ENCODE peak calls at places on chromosomes 4 and X, in eight cellular contexts. One of them, this sample, is unnamed. For H3K4me1, the result is how much of the 10 kb centered on the place peaks cover.

GRCh38 chrX:74525116-74525515 is 89.3 kb downstream of the RLIM start:
- DNase-seq in HepG2: no peak
- DNase-seq in stomach: no peak
- DNase-seq in prostate gland: no peak
- DNase-seq in transverse colon: no peak
- DNase-seq in spleen: no peak
- DNase-seq in breast epithelium: no peak
- DNase-seq in sigmoid colon: no peak
- DNase-seq in this sample: no peak

GRCh38 chr4:1009647-1010521 is 1.5 kb upstream of the FGFRL1 start:
- DNase-seq in breast epithelium: peak
- DNase-seq in spleen: peak
- DNase-seq in stomach: peak
- DNase-seq in transverse colon: peak
- DNase-seq in sigmoid colon: peak
- DNase-seq in prostate gland: peak
- DNase-seq in HepG2: no peak
- DNase-seq in this sample: peak

GRCh38 chr4:73450398-73451004 is 14.5 kb downstream of the AFP start:
- DNase-seq in breast epithelium: no peak
- DNase-seq in spleen: no peak
- DNase-seq in stomach: no peak
- DNase-seq in HepG2: no peak
- DNase-seq in transverse colon: no peak
- DNase-seq in prostate gland: no peak
- DNase-seq in sigmoid colon: no peak
- DNase-seq in this sample: no peak

GRCh38 chrX:15834827-15835595 is 19.6 kb downstream of the AP1S2 start:
- DNase-seq in HepG2: no peak
- DNase-seq in transverse colon: no peak
- DNase-seq in breast epithelium: no peak
- DNase-seq in sigmoid colon: no peak
- DNase-seq in spleen: no peak
- DNase-seq in stomach: no peak
- DNase-seq in prostate gland: no peak
- DNase-seq in this sample: no peak

GRCh38 chr4:159298502-159298901 is 195.6 kb downstream of the RAPGEF2 start:
- DNase-seq in prostate gland: no peak
- DNase-seq in HepG2: no peak
- DNase-seq in spleen: no peak
- DNase-seq in breast epithelium: no peak
- DNase-seq in sigmoid colon: no peak
- DNase-seq in transverse colon: no peak
- DNase-seq in stomach: no peak
- DNase-seq in this sample: no peak

GRCh38 chr4:82984459-82984858 is 26.2 kb downstream of the LIN54 start:
- DNase-seq in breast epithelium: no peak
- DNase-seq in prostate gland: no peak
- DNase-seq in sigmoid colon: no peak
- DNase-seq in HepG2: peak
- DNase-seq in transverse colon: no peak
- DNase-seq in stomach: no peak
- DNase-seq in spleen: no peak
- DNase-seq in this sample: no peak

GRCh38 chrX:22742174-22742573 is 257.6 kb upstream of the DDX53 start:
- DNase-seq in spleen: no peak
- DNase-seq in breast epithelium: no peak
- DNase-seq in stomach: no peak
- DNase-seq in HepG2: no peak
- DNase-seq in prostate gland: no peak
- DNase-seq in transverse colon: no peak
- DNase-seq in sigmoid colon: no peak
- DNase-seq in this sample: no peak

GRCh38 chr4:56654238-56654632 is 26.9 kb downstream of the HOPX start:
- DNase-seq in HepG2: no peak
- DNase-seq in transverse colon: peak
- DNase-seq in breast epithelium: no peak
- DNase-seq in sigmoid colon: no peak
- DNase-seq in spleen: no peak
- DNase-seq in prostate gland: no peak
- DNase-seq in stomach: peak
- DNase-seq in this sample: no peak

GRCh38 chrX:110992611-110993010 is 103.4 kb upstream of the PAK3 start:
- DNase-seq in spleen: no peak
- DNase-seq in sigmoid colon: no peak
- DNase-seq in prostate gland: no peak
- DNase-seq in breast epithelium: no peak
- DNase-seq in transverse colon: no peak
- DNase-seq in stomach: peak
- DNase-seq in HepG2: peak
- DNase-seq in this sample: no peak

GRCh38 chr4:108213308-108213707 is 44.6 kb upstream of the LEF1 start:
- DNase-seq in breast epithelium: no peak
- DNase-seq in prostate gland: no peak
- DNase-seq in stomach: no peak
- DNase-seq in spleen: no peak
- DNase-seq in sigmoid colon: no peak
- DNase-seq in HepG2: no peak
- DNase-seq in transverse colon: no peak
- DNase-seq in this sample: no peak

GRCh38 chr4:98094118-98094517 is 49.2 kb downstream of the STPG2 start:
- DNase-seq in HepG2: no peak
- DNase-seq in stomach: peak
- DNase-seq in sigmoid colon: no peak
- DNase-seq in breast epithelium: no peak
- DNase-seq in transverse colon: no peak
- DNase-seq in prostate gland: no peak
- DNase-seq in spleen: no peak
- DNase-seq in this sample: no peak

GRCh38 chr4:181877329-181877848 is 365.8 kb upstream of the TENM3 start:
- DNase-seq in transverse colon: no peak
- DNase-seq in sigmoid colon: no peak
- DNase-seq in breast epithelium: no peak
- DNase-seq in spleen: no peak
- DNase-seq in HepG2: no peak
- DNase-seq in prostate gland: no peak
- DNase-seq in stomach: no peak
- DNase-seq in this sample: no peak

GRCh38 chrX:39645059-39645895 is 452.5 kb downstream of the BCOR start:
- DNase-seq in transverse colon: peak
- DNase-seq in HepG2: no peak
- DNase-seq in breast epithelium: no peak
- DNase-seq in spleen: no peak
- DNase-seq in stomach: no peak
- DNase-seq in prostate gland: no peak
- DNase-seq in sigmoid colon: peak
- DNase-seq in this sample: peak

GRCh38 chr4:189979196-189980047 is 38.8 kb downstream of the FRG1 start:
- DNase-seq in breast epithelium: no peak
- DNase-seq in prostate gland: no peak
- DNase-seq in sigmoid colon: no peak
- DNase-seq in transverse colon: no peak
- DNase-seq in spleen: no peak
- DNase-seq in HepG2: no peak
- DNase-seq in stomach: no peak
- DNase-seq in this sample: no peak
- TF ChIP-seq POLR2A in breast epithelium: no peak
- TF ChIP-seq POLR2A in prostate gland: no peak
- TF ChIP-seq POLR2A in sigmoid colon: no peak
- TF ChIP-seq POLR2A in transverse colon: no peak
- TF ChIP-seq POLR2A in spleen: no peak
- TF ChIP-seq POLR2A in HepG2: no peak
- TF ChIP-seq POLR2A in stomach: no peak
- TF ChIP-seq POLR2A in this sample: no peak

GRCh38 chr4:61301285-61301684 is 101.2 kb downstream of the ADGRL3 start:
- DNase-seq in HepG2: no peak
- DNase-seq in sigmoid colon: no peak
- DNase-seq in breast epithelium: no peak
- DNase-seq in transverse colon: no peak
- DNase-seq in spleen: no peak
- DNase-seq in prostate gland: no peak
- DNase-seq in stomach: no peak
- DNase-seq in this sample: no peak
- H3K4me1 ChIP-seq in HepG2: under half
- H3K4me1 ChIP-seq in sigmoid colon: under half
- H3K4me1 ChIP-seq in breast epithelium: under half
- H3K4me1 ChIP-seq in transverse colon: under half
- H3K4me1 ChIP-seq in spleen: under half
- H3K4me1 ChIP-seq in prostate gland: under half
- H3K4me1 ChIP-seq in stomach: under half
- H3K4me1 ChIP-seq in this sample: under half

GRCh38 chr4:113539408-113539807 is 222.1 kb downstream of the CAMK2D start:
- DNase-seq in sigmoid colon: no peak
- DNase-seq in prostate gland: no peak
- DNase-seq in breast epithelium: no peak
- DNase-seq in spleen: no peak
- DNase-seq in stomach: no peak
- DNase-seq in transverse colon: no peak
- DNase-seq in HepG2: no peak
- DNase-seq in this sample: no peak
- TF ChIP-seq POLR2AphosphoS5 in sigmoid colon: no peak
- TF ChIP-seq POLR2AphosphoS5 in prostate gland: no peak
- TF ChIP-seq POLR2AphosphoS5 in breast epithelium: no peak
- TF ChIP-seq POLR2AphosphoS5 in spleen: no peak
- TF ChIP-seq POLR2AphosphoS5 in stomach: no peak
- TF ChIP-seq POLR2AphosphoS5 in transverse colon: no peak
- TF ChIP-seq POLR2AphosphoS5 in HepG2: no peak
- TF ChIP-seq POLR2AphosphoS5 in this sample: no peak

GRCh38 chrX:119211649-119212014 is 24.5 kb upstream of the PGRMC1 start:
- DNase-seq in stomach: no peak
- DNase-seq in HepG2: no peak
- DNase-seq in prostate gland: no peak
- DNase-seq in breast epithelium: no peak
- DNase-seq in sigmoid colon: no peak
- DNase-seq in spleen: no peak
- DNase-seq in transverse colon: no peak
- DNase-seq in this sample: no peak
- TF ChIP-seq POLR2A in stomach: no peak
- TF ChIP-seq POLR2A in HepG2: no peak
- TF ChIP-seq POLR2A in prostate gland: no peak
- TF ChIP-seq POLR2A in breast epithelium: no peak
- TF ChIP-seq POLR2A in sigmoid colon: no peak
- TF ChIP-seq POLR2A in spleen: no peak
- TF ChIP-seq POLR2A in transverse colon: no peak
- TF ChIP-seq POLR2A in this sample: no peak